ENCODE peak calls at places on chromosome 2, in six cellular contexts. G, K, Z, C, T and A are unnamed samples.

GRCh38 chr2:85917887-85918795 is 29.4 kb upstream of the ST3GAL5 start:
- DNase-seq in K (no peak), C (no peak), Z (no peak), G (no peak), T (no peak), A (no peak)

GRCh38 chr2:80053522-80054338 is 250.8 kb downstream of the LRRTM1 start:
- DNase-seq in C (no peak), K (no peak), Z (no peak), G (peak; percentile 17), T (no peak), A (no peak)

GRCh38 chr2:208982831-208983230 is 441.0 kb upstream of the MAP2 start:
- DNase-seq in K (no peak), C (no peak), T (no peak), G (no peak), Z (no peak), A (no peak)

GRCh38 chr2:111100765-111101162 is 19.9 kb upstream of the BCL2L11 start:
- DNase-seq in C (no peak), K (no peak), T (no peak), G (no peak), Z (no peak), A (peak; percentile 83)

GRCh38 chr2:227855440-227855839 is 16.0 kb upstream of the DAW1 start:
- DNase-seq in K (no peak), C (no peak), G (no peak), T (no peak), Z (no peak), A (no peak)

GRCh38 chr2:6806605-6807004 is 59.1 kb downstream of the CMPK2 start:
- DNase-seq in Z (no peak), G (no peak), T (no peak), C (no peak), K (no peak), A (no peak)

GRCh38 chr2:127413782-127414743 is 4.2 kb upstream of the PROC start:
- DNase-seq in K (peak; percentile 28), Z (no peak), G (peak; percentile 78), C (no peak), T (no peak), A (no peak)

GRCh38 chr2:127479866-127480743 is 46.2 kb downstream of the IWS1 start:
- DNase-seq in Z (no peak), T (no peak), K (no peak), C (no peak), G (no peak), A (no peak)

GRCh38 chr2:235463893-235464292 is 29.9 kb upstream of the AGAP1 start:
- DNase-seq in Z (no peak), G (no peak), C (no peak), T (no peak), K (no peak), A (no peak)

GRCh38 chr2:26274058-26274613 is 29.4 kb downstream of the HADHB start:
- DNase-seq in Z (peak; percentile 78), K (peak; percentile 36), T (peak; percentile 53), G (peak; percentile 90), C (no peak), A (no peak)

GRCh38 chr2:51795248-51795888 is 763.4 kb upstream of the NRXN1 start:
- DNase-seq in K (no peak), T (no peak), Z (no peak), C (peak; percentile 16), G (no peak), A (no peak)

GRCh38 chr2:10668402-10669012 is 21.3 kb downstream of the NOL10 start:
- DNase-seq in Z (no peak), K (no peak), T (no peak), G (peak; percentile 69), C (peak; percentile 71), A (peak; percentile 75)

GRCh38 chr2:27736031-27736889 is 35.3 kb upstream of the MRPL33 start:
- DNase-seq in C (no peak), Z (no peak), G (no peak), T (no peak), K (no peak), A (no peak)
- H3K4me3 ChIP-seq in C (no peak overlapping the region), Z (peak overlapping the region; percentile 52), G (no peak overlapping the region), T (peak overlapping the region; percentile 66), K (no peak overlapping the region), A (no peak overlapping the region)

GRCh38 chr2:45809205-45809604 is 157.7 kb downstream of the PRKCE start:
- DNase-seq in C (no peak), K (no peak), Z (no peak), T (no peak), G (no peak), A (no peak)

GRCh38 chr2:45806563-45807358 is 155.3 kb downstream of the PRKCE start:
- DNase-seq in C (no peak), K (no peak), T (no peak), G (no peak), Z (no peak), A (peak; percentile 52)

GRCh38 chr2:45804990-45805755 is 153.7 kb downstream of the PRKCE start:
- DNase-seq in K (no peak), T (no peak), C (no peak), Z (no peak), G (no peak), A (no peak)

GRCh38 chr2:45812039-45812500 is 160.6 kb downstream of the PRKCE start:
- DNase-seq in G (peak; percentile 86), T (no peak), Z (no peak), C (no peak), K (peak; percentile 50), A (no peak)

DNA sequence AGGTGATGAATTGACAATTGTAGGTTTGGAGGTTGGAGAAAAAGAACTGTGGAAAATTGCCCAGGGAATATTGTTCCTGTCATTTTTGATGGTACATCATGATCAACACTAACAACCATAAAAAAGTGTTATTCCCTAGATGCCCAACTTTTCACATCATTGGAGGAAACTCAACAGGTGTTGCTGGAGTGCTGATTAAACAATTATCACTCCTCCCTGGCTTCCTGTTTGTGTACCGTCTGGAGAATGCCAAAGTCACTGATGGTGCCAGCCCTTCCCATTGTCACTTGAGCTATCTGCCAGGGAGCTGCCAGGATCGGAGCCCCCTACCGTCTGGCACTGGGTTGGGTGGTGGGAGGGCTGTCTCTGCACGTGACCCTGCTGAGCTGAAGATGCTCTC is 156.8 kb downstream of the PRKCE start:
- DNase-seq in Z (no peak), G (no peak), C (no peak), K (no peak), T (no peak), A (no peak)
- H3K4me3 ChIP-seq in Z (no peak overlapping the region), G (no peak overlapping the region), C (no peak overlapping the region), K (no peak overlapping the region), T (no peak overlapping the region), A (no peak overlapping the region)

DNA sequence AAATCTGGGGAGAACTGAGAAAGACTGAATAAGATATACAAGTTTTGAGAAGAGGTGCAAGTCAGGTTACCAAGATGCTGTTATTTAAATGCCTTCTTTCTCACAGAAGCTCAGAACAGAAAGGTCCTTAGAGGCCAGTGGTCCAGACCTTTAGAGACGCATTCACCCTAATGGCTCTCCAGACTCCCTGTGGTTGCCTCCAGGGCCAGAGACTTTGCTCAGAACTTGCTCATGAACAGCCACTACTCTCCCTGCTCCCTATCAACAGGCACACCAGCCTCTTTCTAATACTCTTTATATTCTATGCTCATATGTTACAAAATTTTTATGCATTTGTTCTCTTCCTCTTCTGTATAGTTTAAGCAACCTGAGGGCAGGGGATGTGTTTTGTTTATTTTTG is 349.0 kb upstream of the TNP1 start:
- DNase-seq in C (no peak), Z (no peak), G (no peak), T (no peak), K (no peak), A (no peak)
- H3K4me3 ChIP-seq in C (no peak overlapping the region), Z (no peak overlapping the region), G (no peak overlapping the region), T (no peak overlapping the region), K (no peak overlapping the region), A (no peak overlapping the region)

DNA sequence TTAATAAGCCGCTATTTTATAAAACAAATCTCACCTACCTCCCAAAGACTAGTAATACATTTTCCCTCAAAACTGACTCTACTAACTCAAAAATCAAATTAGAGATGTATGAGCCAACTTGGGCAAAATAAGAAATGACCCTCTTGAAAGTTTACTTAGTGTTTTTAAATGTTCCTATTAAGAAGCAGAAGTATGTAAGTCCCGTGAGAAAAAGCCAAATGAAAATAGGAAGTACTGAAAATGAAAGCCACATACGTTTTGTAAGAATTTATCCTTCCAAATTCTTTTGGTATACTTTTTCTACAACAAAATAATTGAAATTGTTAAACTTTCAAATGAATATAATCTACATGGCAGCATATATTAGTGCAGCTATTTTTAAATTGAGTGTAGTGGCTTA is 148.0 kb upstream of the ITGA4 start:
- DNase-seq in Z (no peak), T (no peak), K (no peak), C (no peak), G (no peak), A (peak; percentile 66)
- H3K4me3 ChIP-seq in Z (no peak overlapping the region), T (no peak overlapping the region), K (no peak overlapping the region), C (no peak overlapping the region), G (no peak overlapping the region), A (peak overlapping the region; percentile 56)